ENCODE peak calls at places on chromosomes 13 and 19, in eight cellular contexts. I is CD8-positive, alpha-beta T cell; X is transverse colon; K is A673; L is H1; T is stomach; M is IMR-90; B is mucosa of descending colon. Y is an unnamed sample.
A peak's percentile ranks its signal among the peaks of the same experiment; 100 is the strongest.

GRCh38 chr19:41415154-41415571 is 12.0 kb downstream of the B3GNT8 start:
- DNase-seq in I (no peak), X (no peak), K (no peak), L (no peak), T (no peak), M (no peak), B (no peak), Y (peak; percentile 68)

GRCh38 chr13:28357247-28357825 is 137.6 kb downstream of the FLT1 start:
- DNase-seq in I (no peak), X (no peak), K (no peak), L (no peak), T (no peak), M (no peak), B (no peak), Y (no peak)

GRCh38 chr13:30616927-30617314 is 799 bp upstream of the USPL1 start:
- DNase-seq in I (peak; percentile 49), X (peak; percentile 71), K (peak; percentile 85), L (no peak), T (peak; percentile 65), M (peak; percentile 89), B (no peak), Y (peak; percentile 80)

GRCh38 chr19:50020481-50020880 is 4.7 kb downstream of the VRK3 start:
- DNase-seq in I (no peak), X (no peak), K (no peak), L (no peak), T (no peak), M (no peak), B (no peak), Y (no peak)

GRCh38 chr19:28609944-28610343 is 603.0 kb downstream of the UQCRFS1 start:
- DNase-seq in I (no peak), X (no peak), K (no peak), L (no peak), T (no peak), M (no peak), B (no peak), Y (no peak)

GRCh38 chr13:110925023-110925608 is 10.2 kb upstream of the ANKRD10 start:
- DNase-seq in I (peak; percentile 12), X (no peak), K (peak; percentile 33), L (peak; percentile 49), T (no peak), M (no peak), B (no peak), Y (no peak)

GRCh38 chr13:24323036-24323738 is 13.8 kb downstream of the C1QTNF9 start:
- DNase-seq in I (no peak), X (no peak), K (no peak), L (no peak), T (no peak), M (no peak), B (peak; percentile 50), Y (peak; percentile 56)

GRCh38 chr13:109616021-109616420 is 170.4 kb downstream of the IRS2 start:
- DNase-seq in I (no peak), X (no peak), K (no peak), L (no peak), T (no peak), M (no peak), B (no peak), Y (no peak)

DNA sequence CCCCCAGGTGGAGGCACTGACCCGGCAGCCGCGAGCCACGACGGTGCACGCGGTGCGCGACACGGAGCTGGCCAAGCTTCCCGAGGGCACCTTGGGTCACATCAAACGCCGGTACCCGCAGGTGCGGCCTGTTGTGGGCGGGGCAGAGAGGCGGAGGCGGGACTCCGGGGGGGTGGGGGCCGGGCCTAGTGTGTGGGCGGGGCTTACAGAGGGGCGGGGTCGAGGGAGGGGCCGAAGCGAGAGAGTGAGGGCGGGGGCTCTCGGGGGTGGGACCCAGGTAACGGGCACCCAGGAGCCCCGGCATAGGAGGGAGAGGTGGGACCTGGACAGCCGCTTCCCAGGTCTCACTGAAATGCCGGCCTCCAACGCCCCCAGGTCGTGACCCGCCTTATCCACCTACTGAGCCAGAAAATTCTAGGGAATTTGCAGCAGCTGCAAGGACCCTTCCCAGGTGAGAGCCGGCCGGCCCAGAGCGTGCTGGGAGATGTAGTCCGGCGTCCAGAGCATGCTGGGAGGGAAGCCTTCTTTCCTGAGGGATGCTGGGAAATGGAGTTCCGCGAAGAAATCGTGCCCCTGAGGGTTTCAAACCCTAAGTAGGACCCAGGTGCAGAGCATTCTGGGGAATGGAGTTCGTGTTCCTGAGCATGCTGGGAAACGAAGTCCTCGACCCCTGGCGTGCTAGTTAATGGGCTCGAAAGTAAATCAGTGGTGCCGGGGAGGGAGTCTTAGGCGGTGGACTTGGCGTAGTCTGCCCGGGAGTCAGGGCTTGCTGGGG is 15.7 kb downstream of the PNPLA6 start:
- DNase-seq in I (peak; percentile 36), X (peak; percentile 81), K (peak; percentile 73), L (peak; percentile 93), T (peak; percentile 85), M (peak; percentile 30), B (peak; percentile 86), Y (peak; percentile 86)
- H3K4me3 ChIP-seq in I (no peak overlapping the region), X (peak overlapping the region; percentile 21), K (no peak overlapping the region), L (peak overlapping the region; percentile 42), T (peak overlapping the region; percentile 34), M (no peak overlapping the region), B (no peak overlapping the region), Y (peak overlapping the region; percentile 34)

GRCh38 chr13:49791753-49792549 is 531 bp downstream of the KPNA3 start:
- DNase-seq in I (peak; percentile 48), X (peak; percentile 58), K (peak; percentile 62), L (peak; percentile 64), T (peak; percentile 47), M (peak; percentile 36), B (peak; percentile 76), Y (peak; percentile 49)

GRCh38 chr13:49792550-49793324 is at the start of gene KPNA3:
- DNase-seq in I (peak; percentile 96), X (peak; percentile 96), K (peak; percentile 99), L (peak; percentile 91), T (peak; percentile 97), M (peak; percentile 96), B (peak; percentile 97), Y (peak; percentile 99)

GRCh38 chr13:49786609-49787008 is 5.9 kb downstream of the KPNA3 start:
- DNase-seq in I (no peak), X (no peak), K (no peak), L (no peak), T (no peak), M (no peak), B (no peak), Y (no peak)

GRCh38 chr13:49789961-49790360 is 2.5 kb downstream of the KPNA3 start:
- DNase-seq in I (no peak), X (no peak), K (no peak), L (no peak), T (no peak), M (no peak), B (no peak), Y (no peak)

DNA sequence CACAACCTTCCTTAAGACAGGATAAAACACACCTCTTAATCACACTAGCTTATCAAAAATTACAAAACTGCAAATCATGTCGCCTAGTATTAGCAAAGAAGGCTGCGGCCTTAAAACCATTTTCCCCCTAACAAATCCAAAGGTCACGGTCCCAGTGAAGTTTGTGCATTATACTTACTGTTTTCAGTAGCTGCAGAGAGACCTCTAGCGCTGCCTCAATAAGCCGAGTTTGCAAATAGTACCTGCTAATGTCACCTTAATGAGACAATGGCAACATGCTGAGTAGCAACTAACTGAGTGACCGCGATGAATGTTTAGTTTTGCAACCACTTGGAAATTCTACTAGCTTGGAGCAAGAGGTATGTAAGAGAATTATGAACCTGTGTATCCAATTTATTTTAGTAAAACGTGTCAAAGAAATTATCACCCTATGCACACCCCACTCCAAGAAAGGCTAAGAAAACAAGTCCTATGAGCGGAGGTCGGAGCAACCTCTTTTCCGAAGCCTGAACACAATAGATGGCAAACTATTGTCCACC is 1.2 kb downstream of the KPNA3 start:
- DNase-seq in I (peak; percentile 11), X (peak; percentile 26), K (peak; percentile 7), L (no peak), T (no peak), M (peak; percentile 35), B (no peak), Y (no peak)
- TF ChIP-seq CTCF in I (no peak), X (no peak), K (no peak), L (no peak), T (no peak), M (no peak), B (no peak), Y (no peak)

GRCh38 chr19:17404015-17404414 is 1.4 kb downstream of the BST2 start:
- DNase-seq in I (no peak), X (no peak), K (no peak), L (no peak), T (no peak), M (no peak), B (no peak), Y (no peak)

GRCh38 chr19:17405250-17406038 is at the start of gene BST2:
- DNase-seq in I (peak; percentile 48), X (peak; percentile 51), K (peak; percentile 50), L (no peak), T (peak; percentile 64), M (peak; percentile 37), B (peak; percentile 53), Y (peak; percentile 56)

GRCh38 chr19:17404621-17405249 is 695 bp downstream of the BST2 start:
- DNase-seq in I (no peak), X (no peak), K (no peak), L (no peak), T (no peak), M (no peak), B (no peak), Y (no peak)

GRCh38 chr19:17401628-17402027 is 3.8 kb downstream of the BST2 start:
- DNase-seq in I (no peak), X (no peak), K (no peak), L (no peak), T (no peak), M (no peak), B (no peak), Y (no peak)

DNA sequence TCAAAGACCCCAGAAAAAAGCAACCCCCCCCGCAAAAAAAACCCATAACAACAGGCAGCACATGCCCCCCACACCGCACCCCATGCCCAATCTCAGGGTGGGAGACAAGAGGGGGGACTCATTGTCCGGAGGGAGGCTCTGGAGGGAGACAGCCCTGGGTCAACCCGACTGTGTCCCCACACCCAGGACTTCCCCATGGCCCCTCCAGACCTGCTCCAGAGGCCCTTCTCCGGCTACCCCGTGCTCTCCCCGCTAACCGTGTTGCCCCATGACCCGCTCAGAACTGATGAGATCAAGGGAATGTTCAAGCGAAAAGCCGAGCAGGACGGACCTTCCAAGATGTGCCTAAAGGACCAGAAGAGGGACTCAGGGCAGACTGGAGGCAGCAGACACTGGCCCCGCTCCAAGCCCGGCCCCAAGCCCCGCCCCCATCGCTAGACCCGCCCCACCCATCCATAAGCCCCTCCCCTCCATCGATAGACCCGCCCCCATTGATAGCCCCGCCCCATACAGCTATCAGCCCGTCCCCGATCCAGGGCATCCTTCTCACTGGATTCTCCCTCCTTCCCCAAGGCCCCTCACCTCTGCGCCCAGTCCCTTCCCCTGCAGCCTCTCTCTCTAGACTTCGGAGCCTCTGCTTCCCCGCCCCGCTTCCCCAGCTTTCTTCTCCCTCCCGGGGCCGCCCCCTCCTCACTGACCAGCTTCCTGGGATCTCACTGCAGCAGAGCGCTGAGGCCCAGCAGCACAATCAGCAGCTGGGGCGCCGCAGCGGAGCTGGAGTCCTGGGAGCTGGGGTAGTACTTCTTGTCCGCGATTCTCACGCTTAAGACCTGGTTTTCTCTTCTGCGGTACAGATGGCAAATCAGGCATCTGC is 2.2 kb downstream of the BST2 start:
- DNase-seq in I (peak; percentile 51), X (no peak), K (no peak), L (peak; percentile 88), T (no peak), M (no peak), B (no peak), Y (peak; percentile 85)
- H3K4me3 ChIP-seq in I (peak overlapping the region; percentile 35), X (peak overlapping the region; percentile 28), K (no peak overlapping the region), L (peak overlapping the region; percentile 49), T (peak overlapping the region; percentile 49), M (no peak overlapping the region), B (no peak overlapping the region), Y (peak overlapping the region; percentile 70)

DNA sequence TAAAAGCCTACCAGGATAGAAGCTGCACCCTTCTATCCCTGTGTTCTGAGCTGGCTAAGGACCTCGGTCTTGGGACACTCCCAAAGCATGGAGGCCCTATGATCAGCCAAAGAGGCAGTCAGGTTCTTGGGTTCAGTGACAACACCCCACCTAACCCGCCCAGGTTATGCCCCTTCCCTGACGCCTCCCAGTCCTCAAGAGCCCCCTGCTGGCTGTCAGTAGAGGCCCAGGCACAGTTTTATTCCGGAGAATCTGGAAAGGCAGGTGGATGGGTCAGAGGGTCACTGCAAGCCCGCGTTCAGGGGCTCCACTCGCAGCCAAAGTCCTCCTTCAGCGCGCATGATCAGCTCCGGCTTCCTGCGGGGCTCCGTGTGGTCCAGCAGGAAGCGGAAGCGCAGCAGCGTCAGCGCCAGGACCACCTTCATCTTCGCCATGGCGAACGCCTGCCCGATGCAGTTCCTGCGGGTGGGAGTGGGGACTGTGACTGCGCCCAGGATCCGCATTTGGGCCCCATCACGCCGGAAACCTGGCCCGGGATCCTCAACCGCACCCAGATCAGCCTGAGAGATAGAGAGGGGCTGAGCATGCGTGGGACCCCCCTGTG is 22.3 kb downstream of the OR10H3 start:
- DNase-seq in I (no peak), X (peak; percentile 30), K (no peak), L (no peak), T (no peak), M (no peak), B (peak; percentile 45), Y (peak; percentile 56)
- TF ChIP-seq CTCF in I (no peak), X (peak; percentile 44), K (peak; percentile 39), L (no peak), T (no peak), M (no peak), B (peak; percentile 19), Y (no peak)

Y was measured in upper lobe of left lung.